ENCODE peak calls at places on chromosome 1, in nine cellular contexts. One of them, this sample, is unnamed.

GRCh38 chr1:36384542-36385409 is 948 bp downstream of the STK40 start:
- DNase-seq in substantia nigra: no peak
- DNase-seq in nephron progenitor cell: peak; percentile 61
- DNase-seq in posterior cingulate gyrus: peak; percentile 49
- DNase-seq in T follicular helper cell: peak; percentile 28
- DNase-seq in GM23248: peak; percentile 67
- DNase-seq in aorta: peak; percentile 77
- DNase-seq in tibial artery: peak; percentile 53
- DNase-seq in left cardiac atrium: peak; percentile 56
- DNase-seq in this sample: no peak

GRCh38 chr1:206921772-206922265 is at the start of gene FCMR:
- DNase-seq in substantia nigra: no peak
- DNase-seq in nephron progenitor cell: no peak
- DNase-seq in posterior cingulate gyrus: no peak
- DNase-seq in T follicular helper cell: peak; percentile 38
- DNase-seq in GM23248: no peak
- DNase-seq in aorta: no peak
- DNase-seq in tibial artery: peak; percentile 36
- DNase-seq in left cardiac atrium: no peak
- DNase-seq in this sample: no peak

GRCh38 chr1:184025242-184025675 is 12.3 kb downstream of the COLGALT2 start:
- DNase-seq in substantia nigra: no peak
- DNase-seq in nephron progenitor cell: no peak
- DNase-seq in posterior cingulate gyrus: no peak
- DNase-seq in T follicular helper cell: no peak
- DNase-seq in GM23248: peak; percentile 94
- DNase-seq in aorta: peak; percentile 46
- DNase-seq in tibial artery: peak; percentile 35
- DNase-seq in left cardiac atrium: peak; percentile 33
- DNase-seq in this sample: peak; percentile 95

GRCh38 chr1:151639466-151639865 is 27.6 kb downstream of the SNX27 start:
- DNase-seq in substantia nigra: no peak
- DNase-seq in nephron progenitor cell: no peak
- DNase-seq in posterior cingulate gyrus: no peak
- DNase-seq in T follicular helper cell: no peak
- DNase-seq in GM23248: peak; percentile 72
- DNase-seq in aorta: no peak
- DNase-seq in tibial artery: no peak
- DNase-seq in left cardiac atrium: no peak
- DNase-seq in this sample: peak; percentile 50

GRCh38 chr1:224169876-224170275 is 13.2 kb upstream of the DEGS1 start:
- DNase-seq in substantia nigra: no peak
- DNase-seq in nephron progenitor cell: no peak
- DNase-seq in posterior cingulate gyrus: no peak
- DNase-seq in T follicular helper cell: no peak
- DNase-seq in GM23248: no peak
- DNase-seq in aorta: no peak
- DNase-seq in tibial artery: no peak
- DNase-seq in left cardiac atrium: no peak
- DNase-seq in this sample: no peak

GRCh38 chr1:110309768-110310167 is 29.4 kb upstream of the RBM15 start:
- DNase-seq in substantia nigra: no peak
- DNase-seq in nephron progenitor cell: no peak
- DNase-seq in posterior cingulate gyrus: no peak
- DNase-seq in T follicular helper cell: no peak
- DNase-seq in GM23248: peak; percentile 95
- DNase-seq in aorta: no peak
- DNase-seq in tibial artery: no peak
- DNase-seq in left cardiac atrium: no peak
- DNase-seq in this sample: peak; percentile 91

GRCh38 chr1:23791434-23792047 is 596 bp downstream of the LYPLA2 start:
- DNase-seq in substantia nigra: no peak
- DNase-seq in nephron progenitor cell: peak; percentile 58
- DNase-seq in posterior cingulate gyrus: no peak
- DNase-seq in T follicular helper cell: no peak
- DNase-seq in GM23248: peak; percentile 55
- DNase-seq in aorta: no peak
- DNase-seq in tibial artery: no peak
- DNase-seq in left cardiac atrium: no peak
- DNase-seq in this sample: no peak

GRCh38 chr1:180167721-180168467 is 13.2 kb downstream of the QSOX1 start:
- DNase-seq in substantia nigra: no peak
- DNase-seq in nephron progenitor cell: no peak
- DNase-seq in posterior cingulate gyrus: no peak
- DNase-seq in T follicular helper cell: no peak
- DNase-seq in GM23248: no peak
- DNase-seq in aorta: no peak
- DNase-seq in tibial artery: no peak
- DNase-seq in left cardiac atrium: peak; percentile 37
- DNase-seq in this sample: peak; percentile 22